ENCODE peak calls at places on chromosome 20, in six cellular contexts. P is epithelial cell of esophagus; E is CD8-positive, alpha-beta T cell; W is endothelial cell; T is choroid plexus epithelial cell; X is Peyer's patch. G is an unnamed sample.

GRCh38 chr20:36349384-36350170 is 43.4 kb downstream of the DLGAP4 start:
- DNase-seq in P (peak; percentile 93), E (no peak), W (no peak), T (no peak), X (no peak), G (no peak)

GRCh38 chr20:38272398-38272797 is 11.9 kb upstream of the KIAA1755 start:
- DNase-seq in P (peak; percentile 71), E (no peak), W (no peak), T (no peak), X (no peak), G (peak; percentile 38)

GRCh38 chr20:22578221-22579118 is 5.9 kb downstream of the FOXA2 start:
- DNase-seq in P (no peak), E (no peak), W (peak; percentile 21), T (no peak), X (no peak), G (no peak)

GRCh38 chr20:25148181-25148981 is 47.1 kb upstream of the ENTPD6 start:
- DNase-seq in P (peak; percentile 26), E (peak; percentile 73), W (no peak), T (peak; percentile 61), X (no peak), G (peak; percentile 85)

GRCh38 chr20:63978319-63979220 is 872 bp downstream of the SAMD10 start:
- DNase-seq in P (peak; percentile 83), E (peak; percentile 37), W (peak; percentile 66), T (peak; percentile 45), X (peak; percentile 86), G (peak; percentile 85)

GRCh38 chr20:21149344-21149743 is 23.5 kb downstream of the KIZ start:
- DNase-seq in P (no peak), E (no peak), W (no peak), T (no peak), X (no peak), G (no peak)

GRCh38 chr20:41632896-41633295 is 14.7 kb upstream of the CHD6 start:
- DNase-seq in P (peak; percentile 25), E (no peak), W (no peak), T (no peak), X (no peak), G (no peak)

GRCh38 chr20:63745961-63746765 is 6.6 kb downstream of the SLC2A4RG start:
- DNase-seq in P (no peak), E (no peak), W (no peak), T (no peak), X (no peak), G (no peak)

GRCh38 chr20:57473246-57474042 is 51.5 kb downstream of the CTCFL start:
- DNase-seq in P (peak; percentile 39), E (peak; percentile 18), W (no peak), T (peak; percentile 59), X (no peak), G (peak; percentile 80)

GRCh38 chr20:54633903-54634302 is 158.5 kb downstream of the DOK5 start:
- DNase-seq in P (no peak), E (no peak), W (no peak), T (no peak), X (no peak), G (no peak)

GRCh38 chr20:51488331-51488730 is 54.2 kb downstream of the NFATC2 start:
- DNase-seq in P (no peak), E (no peak), W (no peak), T (no peak), X (no peak), G (no peak)

GRCh38 chr20:58229198-58229802 is 847 bp upstream of the ANKRD60 start:
- DNase-seq in P (no peak), E (no peak), W (no peak), T (peak; percentile 27), X (no peak), G (peak; percentile 26)

DNA sequence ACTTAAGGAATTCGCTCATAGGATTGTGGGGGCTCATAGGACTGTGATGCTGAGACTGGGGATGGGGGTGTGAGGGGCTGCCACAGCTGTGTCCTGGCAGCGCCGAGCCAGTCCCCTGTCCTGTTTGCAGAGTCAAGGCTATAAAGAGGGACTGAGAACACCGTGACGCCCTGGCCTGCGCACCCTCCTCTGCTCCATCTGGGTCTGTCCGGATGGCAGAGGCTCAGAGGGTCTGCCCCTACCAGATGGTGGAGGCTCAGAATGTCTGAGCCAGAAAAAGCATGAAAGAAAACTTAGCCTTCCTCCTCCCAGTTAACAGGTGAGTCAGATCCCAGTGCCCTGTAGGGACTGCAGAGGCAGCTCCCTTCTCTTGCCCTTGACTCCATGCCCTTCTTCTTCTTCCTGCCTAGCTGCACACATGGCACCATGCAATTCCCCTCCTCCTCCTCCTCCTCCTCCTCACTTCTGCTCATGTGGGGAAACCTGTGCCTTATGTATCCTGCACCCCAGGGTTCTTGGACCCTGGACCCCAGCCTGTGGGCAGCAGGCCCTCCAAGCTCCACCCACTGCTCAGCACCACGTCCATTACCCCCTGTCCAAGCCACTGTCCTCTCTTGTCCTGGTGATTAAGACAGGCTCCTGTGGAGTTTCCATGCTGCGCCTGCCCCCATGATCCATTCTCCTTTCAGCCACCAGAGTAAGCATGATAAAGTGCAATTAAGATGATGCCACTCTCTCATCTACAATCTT is 410.0 kb upstream of the SULF2 start:
- DNase-seq in P (no peak), E (no peak), W (no peak), T (no peak), X (no peak), G (no peak)
- TF ChIP-seq CTCF in P (no peak), E (no peak), W (no peak), T (no peak), X (no peak), G (no peak)

DNA sequence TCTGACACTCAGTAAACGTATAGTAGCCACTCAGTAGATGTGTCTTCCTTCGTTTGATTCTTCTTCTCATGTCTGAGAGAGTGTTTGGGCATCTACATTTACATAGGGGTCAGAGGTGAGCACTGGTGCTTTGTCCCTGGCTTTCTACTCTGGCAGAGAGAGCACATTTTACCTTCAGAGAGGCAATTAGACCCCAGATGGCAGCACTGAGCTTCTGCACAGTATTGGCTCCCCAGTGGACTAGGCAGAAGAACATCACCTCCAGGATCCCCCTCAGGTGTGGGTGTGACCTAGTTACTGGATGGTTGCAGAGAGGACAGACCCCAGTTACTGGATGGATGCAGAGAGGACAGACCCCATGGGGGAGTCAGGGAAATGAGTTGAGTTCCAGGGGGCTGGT is 327.2 kb downstream of the DHX35 start:
- DNase-seq in P (no peak), E (no peak), W (no peak), T (no peak), X (no peak), G (no peak)
- TF ChIP-seq CTCF in P (peak; percentile 24), E (no peak), W (peak; percentile 20), T (peak; percentile 18), X (peak; percentile 17), G (no peak)

GRCh38 chr20:14333734-14334133 is 3.7 kb downstream of the FLRT3 start:
- DNase-seq in P (no peak), E (no peak), W (no peak), T (no peak), X (no peak), G (no peak)

GRCh38 chr20:14335122-14335521 is 2.3 kb downstream of the FLRT3 start:
- DNase-seq in P (no peak), E (no peak), W (no peak), T (no peak), X (no peak), G (no peak)

GRCh38 chr20:14336667-14337066 is 745 bp downstream of the FLRT3 start:
- DNase-seq in P (peak; percentile 45), E (no peak), W (no peak), T (peak; percentile 58), X (no peak), G (no peak)

GRCh38 chr20:14334306-14334930 is 3.0 kb downstream of the FLRT3 start:
- DNase-seq in P (peak; percentile 69), E (no peak), W (peak; percentile 30), T (peak; percentile 82), X (no peak), G (peak; percentile 67)

DNA sequence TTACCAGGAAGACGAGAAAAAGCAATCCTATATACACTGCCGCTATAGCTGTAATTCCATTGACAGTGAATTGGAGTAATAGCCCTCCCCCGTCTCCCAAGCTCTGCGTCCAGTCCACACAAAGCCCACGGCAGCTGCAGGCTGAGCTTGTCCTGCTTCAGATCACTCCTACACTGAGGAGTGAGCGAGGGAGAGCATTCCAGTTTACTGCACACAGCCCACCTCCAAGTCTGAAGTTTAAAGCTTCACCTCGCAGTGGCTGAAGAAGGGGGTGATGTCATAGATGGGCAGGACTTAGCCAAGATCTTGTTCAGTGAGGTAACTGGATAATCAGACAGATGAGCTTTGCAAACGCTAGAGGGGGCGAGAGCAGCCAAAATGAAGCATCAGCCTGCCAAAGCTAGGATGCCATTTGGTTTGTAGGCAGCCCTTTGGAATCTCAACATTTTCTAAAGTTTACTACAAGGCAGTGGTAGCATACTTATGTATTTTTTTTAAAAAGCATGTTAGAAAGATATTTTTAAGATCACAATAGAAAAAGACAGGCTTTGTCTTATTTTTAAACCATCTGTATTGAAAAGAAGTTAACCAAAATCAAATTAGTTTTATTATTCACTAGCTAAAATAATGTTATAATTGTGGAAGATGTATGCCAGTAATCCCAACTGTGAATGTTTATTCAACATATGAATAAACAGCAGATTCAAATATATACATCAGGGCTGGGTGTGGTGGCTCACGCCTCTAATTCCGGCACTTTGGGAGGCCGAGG is at the start of gene FLRT3:
- DNase-seq in P (peak; percentile 99), E (no peak), W (peak; percentile 76), T (peak; percentile 98), X (peak; percentile 68), G (peak; percentile 88)
- TF ChIP-seq CTCF in P (peak; percentile 92), E (no peak), W (peak; percentile 50), T (peak; percentile 93), X (peak; percentile 94), G (peak; percentile 76)

GRCh38 chr20:2131366-2131765 is 29.7 kb downstream of the STK35 start:
- DNase-seq in P (peak; percentile 80), E (no peak), W (no peak), T (peak; percentile 67), X (no peak), G (peak; percentile 26)
- TF ChIP-seq CTCF in P (no peak), E (no peak), W (no peak), T (no peak), X (no peak), G (no peak)